ENCODE peak calls at places on chromosomes 12 and 14, in six cellular contexts. Y is endodermal cell, K is posterior vena cava, P is Right ventricle myocardium superior, B is NCI-H2081, N is HFFc6. H is an unnamed sample.

GRCh38 chr14:72998252-72998903 is 28.5 kb downstream of the ZFYVE1 start:
- DNase-seq in Y (no peak), K (no peak), P (no peak), B (no peak), N (no peak), H (no peak)

GRCh38 chr12:14018080-14018479 is 36.7 kb upstream of the GRIN2B start:
- DNase-seq in Y (no peak), K (no peak), P (no peak), B (no peak), N (no peak), H (no peak)

GRCh38 chr14:32059702-32060101 is 17.4 kb upstream of the ARHGAP5 start:
- DNase-seq in Y (no peak), K (no peak), P (no peak), B (no peak), N (no peak), H (no peak)

GRCh38 chr12:53722450-53723041 is 4.7 kb downstream of the CALCOCO1 start:
- DNase-seq in Y (no peak), K (no peak), P (no peak), B (no peak), N (no peak), H (no peak)

GRCh38 chr12:110639336-110640178 is 25.6 kb downstream of the TCTN1 start:
- DNase-seq in Y (no peak), K (no peak), P (no peak), B (no peak), N (peak), H (no peak)

GRCh38 chr12:69254046-69254445 is 14.7 kb downstream of the CPSF6 start:
- DNase-seq in Y (no peak), K (no peak), P (no peak), B (peak), N (peak), H (peak)

GRCh38 chr12:115481141-115481540 is 796.4 kb downstream of the MED13L start:
- DNase-seq in Y (no peak), K (no peak), P (no peak), B (no peak), N (no peak), H (no peak)

GRCh38 chr14:75689012-75689411 is 28.0 kb downstream of the TTLL5 start:
- DNase-seq in Y (no peak), K (peak), P (peak), B (no peak), N (peak), H (no peak)

GRCh38 chr12:124369055-124369900 is 74.4 kb downstream of the RFLNA start:
- DNase-seq in Y (no peak), K (peak), P (peak), B (no peak), N (peak), H (peak)

GRCh38 chr12:124157416-124157815 is 137.5 kb upstream of the RFLNA start:
- DNase-seq in Y (no peak), K (no peak), P (no peak), B (no peak), N (no peak), H (no peak)

GRCh38 chr14:99736600-99737371 is 52.7 kb downstream of the CYP46A1 start:
- DNase-seq in Y (no peak), K (peak), P (peak), B (no peak), N (no peak), H (no peak)

GRCh38 chr12:49583361-49584094 is 15.6 kb upstream of the MCRS1 start:
- DNase-seq in Y (no peak), K (no peak), P (no peak), B (no peak), N (no peak), H (no peak)

GRCh38 chr12:20486233-20486632 is 117.9 kb downstream of the PDE3A start:
- DNase-seq in Y (no peak), K (no peak), P (no peak), B (no peak), N (peak), H (no peak)

GRCh38 chr14:77036484-77037337 is 8.2 kb upstream of the IRF2BPL start:
- DNase-seq in Y (peak), K (no peak), P (no peak), B (no peak), N (no peak), H (no peak)

GRCh38 chr12:42128327-42128726 is 16.3 kb downstream of the GXYLT1 start:
- DNase-seq in Y (peak), K (no peak), P (no peak), B (no peak), N (no peak), H (peak)

H was measured in Daoy.